ENCODE peak calls at places on chromosomes 1 and 21, in eight cellular contexts. C is IMR-90; O is posterior cingulate gyrus; R is RWPE1; L is T1000; S is NCI-H2029 treated with DMSO at 0.1 percent for 48 hours; Q is WERI-Rb-1; M is activated CD4-positive, alpha-beta T cell treated with anti-CD3 and anti-CD28 coated beads for 48 hours. P is an unnamed sample.

GRCh38 chr1:203084588-203085527 is 954 bp downstream of the MYOG start:
- DNase-seq in S (no peak), C (no peak), M (peak), O (no peak), Q (peak), R (no peak), L (no peak), P (no peak)

GRCh38 chr1:18949689-18950414 is 6.6 kb downstream of the IFFO2 start:
- DNase-seq in M (peak), R (no peak), O (peak), Q (peak), S (no peak), L (peak), C (peak), P (no peak)

GRCh38 chr1:164922585-164922984 is 363.6 kb downstream of the PBX1 start:
- DNase-seq in Q (no peak), L (no peak), R (no peak), S (no peak), O (no peak), C (no peak), M (no peak), P (no peak)

GRCh38 chr21:33642896-33643657 is 776 bp downstream of the ITSN1 start:
- DNase-seq in O (peak), R (peak), Q (peak), L (no peak), M (peak), S (no peak), C (peak), P (no peak)

GRCh38 chr1:111638320-111638719 is 18.7 kb downstream of the RAP1A start:
- DNase-seq in R (no peak), C (no peak), Q (no peak), L (no peak), M (no peak), S (no peak), O (no peak), P (no peak)

GRCh38 chr1:83043192-83043591 is 955.7 kb downstream of the TTLL7 start:
- DNase-seq in O (no peak), L (no peak), M (no peak), S (no peak), R (no peak), C (no peak), Q (no peak), P (no peak)

GRCh38 chr21:45278156-45278911 is 9.4 kb downstream of the POFUT2 start:
- DNase-seq in Q (peak), R (no peak), S (no peak), M (no peak), O (peak), C (no peak), L (no peak), P (no peak)

GRCh38 chr1:172167801-172168596 is 252.5 kb upstream of the C1orf105 start:
- DNase-seq in L (no peak), Q (no peak), C (peak), M (no peak), S (no peak), O (no peak), R (no peak), P (no peak)

GRCh38 chr1:25771246-25772114 is 28.5 kb upstream of the SELENON start:
- DNase-seq in L (no peak), O (no peak), M (peak), Q (peak), R (no peak), C (peak), S (no peak), P (peak)

GRCh38 chr1:60560701-60561100 is 487.1 kb upstream of the C1orf87 start:
- DNase-seq in S (no peak), Q (no peak), M (no peak), L (no peak), O (no peak), R (no peak), C (no peak), P (peak)

GRCh38 chr1:181150842-181151241 is 62.3 kb downstream of the IER5 start:
- DNase-seq in C (no peak), O (no peak), M (no peak), L (no peak), S (no peak), R (no peak), Q (no peak), P (no peak)

GRCh38 chr21:41530366-41530765 is 22.4 kb upstream of the TMPRSS2 start:
- DNase-seq in Q (no peak), L (no peak), R (no peak), C (no peak), O (no peak), S (no peak), M (no peak), P (no peak)

GRCh38 chr1:54927475-54928240 is 40.7 kb upstream of the DHCR24 start:
- DNase-seq in C (peak), O (no peak), S (no peak), R (no peak), Q (peak), L (no peak), M (no peak), P (no peak)

GRCh38 chr1:197444754-197445153 is 176.7 kb downstream of the CRB1 start:
- DNase-seq in L (no peak), S (no peak), C (peak), M (no peak), Q (no peak), O (no peak), R (no peak), P (no peak)

GRCh38 chr1:26318338-26319064 is 743 bp downstream of the CD52 start:
- DNase-seq in Q (no peak), M (peak), C (no peak), R (no peak), S (no peak), O (no peak), L (no peak), P (no peak)

GRCh38 chr1:57101171-57101570 is 135.4 kb upstream of the C8B start:
- DNase-seq in S (no peak), O (no peak), R (no peak), M (no peak), Q (no peak), L (no peak), C (peak), P (no peak)

GRCh38 chr1:203556047-203556851 is 62.3 kb downstream of the OPTC start:
- DNase-seq in R (no peak), C (peak), M (no peak), O (no peak), S (no peak), L (peak), Q (peak), P (no peak)

GRCh38 chr21:42392731-42393442 is 3.0 kb downstream of the TMPRSS3 start:
- DNase-seq in C (no peak), R (no peak), O (no peak), S (no peak), L (no peak), Q (no peak), M (no peak), P (no peak)

GRCh38 chr21:42641311-42642218 is 11.9 kb upstream of the PDE9A start:
- DNase-seq in M (no peak), S (no peak), R (no peak), C (no peak), Q (no peak), O (no peak), L (no peak), P (no peak)

GRCh38 chr1:60984066-60984799 is 98.1 kb upstream of the NFIA start:
- DNase-seq in S (no peak), L (no peak), Q (no peak), R (no peak), O (no peak), C (peak), M (peak), P (no peak)

GRCh38 chr1:53396563-53397268 is 62.5 kb upstream of the DMRTB1 start:
- DNase-seq in O (no peak), M (no peak), S (no peak), L (no peak), Q (no peak), C (no peak), R (no peak), P (no peak)

GRCh38 chr1:54273092-54273836 is 73.3 kb downstream of the MRPL37 start:
- DNase-seq in S (no peak), C (peak), Q (peak), O (peak), M (no peak), R (no peak), L (no peak), P (peak)

GRCh38 chr1:197144570-197145325 is 1.7 kb downstream of the ASPM start:
- DNase-seq in L (no peak), R (peak), C (peak), S (no peak), M (peak), O (no peak), Q (no peak), P (no peak)

GRCh38 chr1:6521502-6521901 is 30.0 kb upstream of the PLEKHG5 start:
- DNase-seq in S (no peak), O (no peak), L (peak), M (no peak), C (peak), Q (no peak), R (peak), P (no peak)